ENCODE peak calls at places on chromosome 15, in seven cellular contexts. U is IMR-90, I is lung, X is heart right ventricle, M is PC-9, E is hepatocyte, J is MM.1S. H is an unnamed sample.

GRCh38 chr15:47293763-47294162 is 423.5 kb upstream of the SEMA6D start:
- DNase-seq in X (peak; percentile 44), J (no peak), U (peak; percentile 95), I (peak; percentile 64), E (peak; percentile 70), M (no peak), H (no peak)

GRCh38 chr15:100937171-100937570 is 18.0 kb downstream of the LRRK1 start:
- DNase-seq in E (no peak), I (no peak), J (no peak), U (no peak), M (no peak), X (no peak), H (no peak)

GRCh38 chr15:66241301-66241700 is 12.2 kb downstream of the MEGF11 start:
- DNase-seq in X (no peak), M (no peak), U (no peak), E (no peak), I (no peak), J (no peak), H (no peak)

GRCh38 chr15:66570842-66571241 is 5.0 kb upstream of the LCTL start:
- DNase-seq in X (no peak), J (no peak), U (no peak), M (no peak), I (no peak), E (no peak), H (no peak)

GRCh38 chr15:22893081-22893480 is 54.6 kb downstream of the NIPA2 start:
- DNase-seq in U (no peak), M (no peak), E (no peak), X (no peak), J (no peak), I (no peak), H (no peak)

GRCh38 chr15:92606126-92606835 is 49.3 kb downstream of the FAM174B start:
- DNase-seq in X (no peak), U (no peak), E (no peak), M (no peak), J (no peak), I (no peak), H (no peak)

GRCh38 chr15:100002091-100002620 is 268.9 kb upstream of the LYSMD4 start:
- DNase-seq in I (no peak), X (no peak), U (no peak), E (no peak), J (no peak), M (no peak), H (no peak)

GRCh38 chr15:65818927-65819562 is 27.0 kb upstream of the DENND4A start:
- DNase-seq in E (no peak), M (no peak), X (no peak), I (no peak), U (peak; percentile 25), J (no peak), H (no peak)

GRCh38 chr15:85354432-85354831 is 26.0 kb upstream of the AKAP13 start:
- DNase-seq in U (peak; percentile 77), I (no peak), X (no peak), E (no peak), J (no peak), M (no peak), H (no peak)

GRCh38 chr15:74768099-74768770 is 13.6 kb upstream of the CSK start:
- DNase-seq in J (no peak), M (no peak), E (peak; percentile 4), U (no peak), I (no peak), X (no peak), H (no peak)

GRCh38 chr15:80567721-80568157 is 127.4 kb upstream of the ABHD17C start:
- DNase-seq in M (peak; percentile 54), J (peak; percentile 52), I (peak; percentile 61), X (no peak), E (peak; percentile 87), U (peak; percentile 89), H (peak; percentile 16)

GRCh38 chr15:90675464-90675863 is 41.7 kb upstream of the BLM start:
- DNase-seq in E (no peak), J (no peak), M (no peak), X (no peak), U (no peak), I (no peak), H (no peak)

GRCh38 chr15:74365619-74366445 is 1.6 kb downstream of the CYP11A1 start:
- DNase-seq in I (no peak), U (peak; percentile 41), M (peak; percentile 59), X (peak; percentile 59), J (peak; percentile 48), E (peak; percentile 79), H (no peak)

GRCh38 chr15:26461847-26462608 is 310.8 kb downstream of the GABRB3 start:
- DNase-seq in U (no peak), I (no peak), E (no peak), X (no peak), M (no peak), J (no peak), H (no peak)

GRCh38 chr15:29792426-29793159 is 29.7 kb downstream of the TJP1 start:
- DNase-seq in U (no peak), I (no peak), X (no peak), J (no peak), E (no peak), M (no peak), H (no peak)

GRCh38 chr15:59545573-59545972 is 66.0 kb upstream of the GCNT3 start:
- DNase-seq in U (no peak), M (no peak), J (no peak), X (no peak), I (no peak), E (no peak), H (no peak)

GRCh38 chr15:93221754-93222153 is 132.7 kb upstream of the RGMA start:
- DNase-seq in J (no peak), M (no peak), I (no peak), X (no peak), E (no peak), U (no peak), H (no peak)

GRCh38 chr15:65476942-65477341 is 40.5 kb downstream of the DPP8 start:
- DNase-seq in M (no peak), X (no peak), E (no peak), J (no peak), U (peak; percentile 90), I (no peak), H (no peak)

GRCh38 chr15:77181305-77182074 is 110.6 kb upstream of the TSPAN3 start:
- DNase-seq in J (peak; percentile 49), E (no peak), U (no peak), M (no peak), X (no peak), I (no peak), H (no peak)

GRCh38 chr15:35858707-35859106 is 312.7 kb upstream of the DPH6 start:
- DNase-seq in X (no peak), M (no peak), I (no peak), U (peak; percentile 5), E (no peak), J (no peak), H (no peak)

GRCh38 chr15:63933522-63933921 is 99.8 kb upstream of the HERC1 start:
- DNase-seq in M (peak; percentile 8), J (no peak), U (peak; percentile 24), I (no peak), X (no peak), E (no peak), H (no peak)

GRCh38 chr15:100775581-100776185 is 103.9 kb upstream of the ALDH1A3 start:
- DNase-seq in U (no peak), M (no peak), I (no peak), X (no peak), E (no peak), J (no peak), H (no peak)

GRCh38 chr15:77312523-77312922 is 107.4 kb downstream of the PEAK1 start:
- DNase-seq in J (no peak), E (peak; percentile 10), M (no peak), I (no peak), X (no peak), U (peak; percentile 40), H (no peak)

GRCh38 chr15:57607570-57608000 is 15.9 kb downstream of the MYZAP start:
- DNase-seq in U (no peak), E (peak; percentile 85), J (no peak), X (peak; percentile 42), I (peak; percentile 86), M (peak; percentile 91), H (no peak)
- TF ChIP-seq CTCF in U (no peak), E (no peak), J (no peak), X (no peak), I (no peak), M (no peak), H (no peak)

GRCh38 chr15:71080166-71080565 is 35.1 kb upstream of the THSD4 start:
- DNase-seq in I (no peak), X (no peak), E (no peak), M (no peak), J (no peak), U (no peak), H (no peak)
- H3K27me3 ChIP-seq in I (no peaks in the 10 kb centered on the region), X (no peaks in the 10 kb centered on the region), E (no peaks in the 10 kb centered on the region), M (no peaks in the 10 kb centered on the region), J (no peaks in the 10 kb centered on the region), U (no peaks in the 10 kb centered on the region), H (no peaks in the 10 kb centered on the region)

DNA sequence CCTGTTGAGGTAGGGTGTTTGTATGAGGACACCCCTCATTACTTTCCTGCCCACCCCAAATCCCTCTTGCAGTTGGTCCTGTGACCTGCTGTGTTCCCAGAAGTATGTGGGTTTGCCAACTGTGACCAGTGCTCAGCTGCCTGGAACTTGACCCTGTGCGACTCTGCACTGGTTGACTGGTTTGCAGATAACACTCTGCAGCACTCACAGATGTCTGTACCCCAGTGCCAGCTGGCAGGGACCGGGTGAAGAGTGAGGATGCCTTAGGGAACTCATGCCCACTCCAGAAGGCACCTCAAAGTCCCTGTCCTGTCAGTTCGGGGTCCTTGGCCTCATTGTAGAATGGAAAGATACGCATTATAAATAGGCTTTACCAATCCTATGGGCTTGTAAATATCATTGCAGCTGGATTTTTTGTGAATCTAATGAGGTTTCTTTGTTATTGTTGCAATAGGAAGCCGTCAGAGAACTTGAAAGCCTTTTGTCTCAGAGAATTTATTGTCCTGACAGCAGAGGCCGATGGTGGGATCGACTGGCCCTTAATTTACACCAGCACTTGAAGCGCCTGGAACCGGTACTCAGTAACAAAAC is 18.2 kb downstream of the FAN1 start:
- DNase-seq in U (no peak), E (no peak), M (no peak), I (no peak), X (peak; percentile 72), J (no peak), H (no peak)
- H3K36me3 ChIP-seq in U (peaks cover 53% of the 10 kb centered on the region), E (no peaks in the 10 kb centered on the region), M (no peaks in the 10 kb centered on the region), I (peaks cover 8% of the 10 kb centered on the region), X (no peaks in the 10 kb centered on the region), J (peaks cover 3% of the 10 kb centered on the region), H (peaks cover 45% of the 10 kb centered on the region)

DNA sequence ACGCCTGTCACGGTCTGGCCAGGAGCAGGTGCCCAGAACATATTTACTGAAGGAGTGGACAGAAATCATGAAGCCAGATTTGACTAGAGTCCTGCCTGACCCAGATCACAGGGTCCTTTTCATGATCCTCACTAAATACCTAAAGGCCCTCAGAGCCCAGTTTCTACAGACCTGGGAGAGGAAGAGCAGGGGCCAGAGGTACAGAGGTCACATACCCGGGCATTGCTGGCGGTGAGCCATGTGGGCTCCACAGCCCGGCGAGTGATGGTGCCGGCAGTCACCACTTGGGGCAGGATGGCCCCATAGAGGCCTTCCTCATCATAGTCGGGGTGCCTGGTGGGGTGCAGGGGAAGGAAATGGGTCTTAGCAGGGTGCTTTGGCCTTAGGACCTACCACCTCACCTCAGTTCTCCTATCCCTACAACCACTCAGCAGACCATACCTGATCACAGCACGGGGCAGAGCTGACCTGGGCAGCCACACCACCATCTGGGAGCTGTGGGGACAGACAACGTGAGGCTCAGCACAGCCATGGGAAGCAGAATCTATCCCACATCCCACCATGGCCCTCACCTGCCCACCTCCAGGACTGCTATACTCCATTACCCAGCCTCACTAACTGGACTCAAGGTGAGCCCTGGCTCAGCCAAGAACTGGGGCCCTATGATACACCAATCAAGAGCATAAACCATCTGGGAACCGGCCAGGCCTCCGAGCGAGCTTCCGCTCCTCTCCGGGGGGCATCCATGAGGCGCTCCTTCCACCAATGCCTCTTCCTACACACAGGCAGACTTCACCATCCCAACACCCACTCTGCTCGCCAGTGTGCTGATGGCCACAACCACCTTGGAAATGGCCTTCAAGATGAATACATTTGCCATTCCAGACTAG is 12.9 kb downstream of the POLG start:
- DNase-seq in X (no peak), I (no peak), E (no peak), J (no peak), U (no peak), M (no peak), H (no peak)
- TF ChIP-seq CTCF in X (no peak), I (no peak), E (no peak), J (peak; percentile 10), U (no peak), M (no peak), H (no peak)

H was measured in CD8-positive, alpha-beta T cell.